ENCODE peak calls at places on chromosomes 5 and 9, in eight cellular contexts. J is PC-3, S is choroid plexus epithelial cell, Y is GM10248, Q is AG09309, U is body of pancreas, M is IMR-90, E is HCT116. I is an unnamed sample.

GRCh38 chr5:163809480-163809879 is 304.1 kb downstream of the MAT2B start:
- DNase-seq in S (peak), M (peak), E (no peak), Y (no peak), Q (no peak), J (no peak), U (no peak), I (no peak)

GRCh38 chr5:107247427-107247826 is 423.3 kb downstream of the EFNA5 start:
- DNase-seq in M (peak), J (peak), U (no peak), E (no peak), Y (no peak), S (peak), Q (no peak), I (no peak)

GRCh38 chr5:132410451-132411381 is 41.2 kb downstream of the SLC22A5 start:
- DNase-seq in Q (peak), J (peak), Y (peak), M (peak), S (peak), E (no peak), U (peak), I (peak)

GRCh38 chr5:9538504-9538903 is 7.4 kb downstream of the SEMA5A start:
- DNase-seq in Y (no peak), J (no peak), E (no peak), Q (no peak), S (peak), U (no peak), M (no peak), I (no peak)

GRCh38 chr5:140608730-140609520 is 24.1 kb downstream of the CD14 start:
- DNase-seq in M (no peak), J (peak), Y (no peak), Q (no peak), S (no peak), U (no peak), E (no peak), I (peak)

GRCh38 chr5:169873642-169874041 is 106.7 kb downstream of the INSYN2B start:
- DNase-seq in J (no peak), Q (no peak), Y (no peak), M (peak), S (peak), E (no peak), U (no peak), I (no peak)

GRCh38 chr9:122192261-122192875 is 32.7 kb downstream of the MORN5 start:
- DNase-seq in U (no peak), Y (no peak), S (no peak), J (no peak), M (no peak), E (no peak), Q (no peak), I (no peak)

GRCh38 chr5:141223112-141223783 is at the start of gene PCDHB14:
- DNase-seq in U (no peak), M (peak), Y (no peak), J (peak), Q (peak), S (peak), E (peak), I (no peak)

GRCh38 chr9:135110416-135110815 is 22.9 kb downstream of the OLFM1 start:
- DNase-seq in Q (no peak), E (no peak), Y (no peak), U (no peak), M (no peak), S (no peak), J (no peak), I (no peak)

GRCh38 chr5:81303563-81303962 is 2.2 kb downstream of the ZCCHC9 start:
- DNase-seq in M (peak), S (peak), Y (no peak), Q (peak), E (no peak), J (peak), U (no peak), I (no peak)

GRCh38 chr5:1936901-1937300 is 54.2 kb upstream of the IRX4 start:
- DNase-seq in U (no peak), S (no peak), Q (no peak), E (no peak), M (no peak), Y (no peak), J (peak), I (no peak)

GRCh38 chr5:83209963-83210362 is 132.6 kb downstream of the XRCC4 start:
- DNase-seq in E (no peak), Y (no peak), S (no peak), U (no peak), J (no peak), M (no peak), Q (no peak), I (no peak)

GRCh38 chr9:128554155-128554862 is 1.9 kb downstream of the SPTAN1 start:
- DNase-seq in S (peak), Q (peak), Y (peak), M (peak), J (peak), U (peak), E (peak), I (peak)

GRCh38 chr9:88748566-88749238 is 213.7 kb downstream of the NXNL2 start:
- DNase-seq in Y (no peak), U (no peak), S (peak), J (no peak), E (no peak), M (peak), Q (no peak), I (no peak)

GRCh38 chr9:90074319-90074962 is 469.6 kb downstream of the GADD45G start:
- DNase-seq in Y (no peak), M (no peak), U (no peak), S (no peak), J (no peak), Q (no peak), E (no peak), I (no peak)

GRCh38 chr5:93022770-93023169 is 558.2 kb downstream of the NR2F1-AS1 start:
- DNase-seq in Q (no peak), S (peak), Y (no peak), U (no peak), M (peak), E (no peak), J (peak), I (no peak)

GRCh38 chr5:149219584-149219983 is 52.1 kb upstream of the AFAP1L1 start:
- DNase-seq in J (no peak), M (no peak), Q (no peak), E (no peak), S (no peak), Y (no peak), U (no peak), I (no peak)

GRCh38 chr9:121674952-121675351 is 23.5 kb downstream of the DAB2IP start:
- DNase-seq in J (peak), Y (no peak), M (peak), U (no peak), E (no peak), Q (no peak), S (peak), I (no peak)

GRCh38 chr9:35193762-35194161 is 32.0 kb downstream of the UNC13B start:
- DNase-seq in Y (no peak), Q (no peak), E (no peak), M (peak), S (peak), U (no peak), J (no peak), I (no peak)

GRCh38 chr9:94697972-94698581 is 28.4 kb upstream of the AOPEP start:
- DNase-seq in Y (no peak), M (peak), E (no peak), J (no peak), S (peak), Q (no peak), U (no peak), I (peak)

GRCh38 chr5:94893404-94894145 is 275.1 kb downstream of the SLF1 start:
- DNase-seq in E (peak), U (no peak), J (peak), M (peak), S (peak), Q (no peak), Y (no peak), I (no peak)
- TF ChIP-seq CTCF in E (peak), U (no peak), J (peak), M (peak), S (peak), Q (peak), Y (peak), I (no peak)

GRCh38 chr5:42636425-42636824 is 120.2 kb upstream of the CCDC152 start:
- DNase-seq in U (no peak), M (no peak), E (peak), Q (no peak), S (peak), Y (no peak), J (peak), I (no peak)
- TF ChIP-seq CTCF in U (no peak), M (no peak), E (peak), Q (peak), S (peak), Y (peak), J (peak), I (no peak)

GRCh38 chr9:137030006-137030405 is 1.9 kb downstream of the FUT7 start:
- DNase-seq in S (no peak), E (no peak), Y (no peak), U (no peak), Q (no peak), M (no peak), J (no peak), I (no peak)

GRCh38 chr9:137027369-137028012 is 546 bp downstream of the ABCA2 start:
- DNase-seq in E (no peak), Y (no peak), J (peak), U (no peak), S (no peak), M (peak), Q (no peak), I (no peak)

GRCh38 chr9:137029058-137029922 is 1.3 kb upstream of the ABCA2 start:
- DNase-seq in M (peak), Q (no peak), Y (peak), J (peak), U (peak), S (peak), E (no peak), I (peak)

GRCh38 chr9:137028013-137028280 is at the start of gene ABCA2:
- DNase-seq in U (no peak), E (no peak), M (peak), Y (no peak), J (no peak), Q (no peak), S (no peak), I (no peak)

GRCh38 chr9:137028281-137029057 is 432 bp upstream of the ABCA2 start:
- DNase-seq in Q (no peak), M (peak), U (peak), E (no peak), Y (peak), J (peak), S (peak), I (no peak)
- TF ChIP-seq CTCF in Q (peak), M (peak), U (no peak), E (peak), Y (peak), J (no peak), S (peak), I (no peak)

DNA sequence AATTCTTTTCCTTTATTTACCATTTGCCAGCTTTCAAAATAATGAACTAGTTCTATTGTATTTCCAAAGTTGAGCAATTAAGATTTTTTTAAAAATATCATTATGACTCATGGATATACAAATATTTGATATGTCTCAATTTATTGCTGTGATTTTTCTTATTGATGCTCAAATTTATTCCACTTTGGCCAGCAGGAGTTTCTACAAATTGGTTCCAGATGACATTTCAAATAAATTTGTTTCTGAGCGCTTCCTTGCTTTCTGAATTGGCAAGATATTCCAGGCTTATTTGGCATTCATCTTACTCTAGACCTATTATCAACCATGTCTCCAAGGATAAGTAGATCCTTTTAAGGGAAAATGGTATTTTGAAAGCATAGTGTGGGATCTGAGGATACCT is 58.5 kb upstream of the TJP2 start:
- DNase-seq in E (no peak), U (no peak), M (no peak), Q (peak), J (peak), S (no peak), Y (no peak), I (no peak)
- TF ChIP-seq CTCF in E (no peak), U (no peak), M (no peak), Q (no peak), J (no peak), S (no peak), Y (no peak), I (no peak)

DNA sequence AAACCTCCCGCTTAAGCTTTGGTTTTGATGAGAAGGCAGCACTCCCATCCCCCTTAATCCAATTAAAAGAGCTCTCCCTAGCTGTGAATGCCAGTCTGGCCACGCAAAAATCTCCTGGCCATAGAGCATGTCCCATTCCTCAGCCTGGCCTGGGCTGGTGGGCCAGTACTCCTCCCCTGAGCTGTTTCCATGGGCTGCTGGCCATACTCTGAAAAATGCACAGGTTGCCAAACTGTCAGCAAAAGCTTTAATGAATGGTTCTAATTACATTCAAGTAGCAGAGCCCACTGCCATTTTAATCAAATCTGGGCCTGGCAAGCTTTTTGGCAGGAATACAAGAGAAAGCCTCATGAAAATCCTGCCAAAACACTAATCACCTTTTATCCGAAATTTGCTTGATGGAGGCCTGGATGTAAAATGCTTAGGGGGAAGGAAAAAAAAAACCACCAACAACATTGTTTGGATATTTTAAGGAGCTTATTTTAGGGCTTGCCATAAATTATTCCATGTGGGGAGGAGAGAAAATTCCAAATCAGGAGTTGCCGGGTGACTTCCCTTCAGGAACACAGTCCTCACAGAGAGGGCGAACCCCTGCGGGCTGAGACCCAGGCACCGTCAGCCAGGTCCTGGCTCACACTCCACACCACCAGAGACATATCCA is 243.3 kb downstream of the SEC61B start:
- DNase-seq in E (no peak), M (no peak), J (no peak), Y (no peak), Q (no peak), U (no peak), S (no peak), I (no peak)
- TF ChIP-seq CTCF in E (no peak), M (no peak), J (no peak), Y (no peak), Q (no peak), U (no peak), S (no peak), I (no peak)

DNA sequence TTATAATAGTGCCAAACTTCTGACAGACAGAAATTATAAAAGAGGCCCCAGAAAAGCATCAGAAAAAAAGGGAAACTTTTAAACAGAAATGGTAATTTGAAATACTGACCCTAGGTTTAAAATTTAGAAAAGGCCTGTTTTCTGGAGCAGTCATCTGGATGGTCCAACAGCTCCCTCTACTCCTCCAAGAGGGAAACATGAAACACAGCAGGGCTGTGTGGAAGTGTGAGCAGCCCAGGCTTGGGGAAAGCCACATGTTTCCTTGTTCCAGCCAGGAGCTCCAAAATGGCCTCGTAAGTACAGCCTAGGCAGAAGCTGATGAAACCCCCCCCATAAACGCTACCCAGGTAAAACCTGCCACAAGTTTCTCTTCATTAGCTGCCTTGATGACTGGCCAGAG is 499.3 kb upstream of the ADAMTS16 start:
- DNase-seq in M (no peak), Y (no peak), U (no peak), J (no peak), Q (no peak), S (peak), E (no peak), I (no peak)
- TF ChIP-seq CTCF in M (no peak), Y (no peak), U (no peak), J (no peak), Q (no peak), S (peak), E (no peak), I (no peak)